ENCODE peak calls at places on chromosomes 13 and 19, in five cellular contexts. O is colonic mucosa, Q is Caco-2, R is fibroblast of pulmonary artery, W is spleen. M is an unnamed sample.

GRCh38 chr13:74082741-74083160 is 51.5 kb downstream of the KLF12 start:
- DNase-seq in O (no peak), Q (no peak), R (no peak), W (no peak), M (no peak)

GRCh38 chr19:1874554-1875185 is 10.6 kb downstream of the ABHD17A start:
- DNase-seq in O (no peak), Q (no peak), R (no peak), W (no peak), M (no peak)

GRCh38 chr19:30323904-30324303 is 48.3 kb upstream of the ZNF536 start:
- DNase-seq in O (no peak), Q (no peak), R (no peak), W (no peak), M (no peak)

GRCh38 chr13:44396963-44397580 is 23.4 kb downstream of the SERP2 start:
- DNase-seq in O (no peak), Q (peak; percentile 57), R (peak; percentile 57), W (no peak), M (peak; percentile 41)

GRCh38 chr19:12913871-12914690 is 5.0 kb downstream of the SYCE2 start:
- DNase-seq in O (no peak), Q (no peak), R (peak; percentile 62), W (peak; percentile 84), M (peak; percentile 12)

GRCh38 chr13:39232401-39232980 is 194.2 kb downstream of the NHLRC3 start:
- DNase-seq in O (no peak), Q (no peak), R (no peak), W (no peak), M (no peak)

GRCh38 chr19:50465986-50466771 is 10.1 kb upstream of the EMC10 start:
- DNase-seq in O (peak; percentile 72), Q (no peak), R (no peak), W (no peak), M (peak; percentile 14)

GRCh38 chr13:64924401-64924800 is 2305.7 kb downstream of the PCDH9 start:
- DNase-seq in O (no peak), Q (no peak), R (no peak), W (no peak), M (no peak)

GRCh38 chr19:49469828-49470614 is 4.0 kb upstream of the FLT3LG start:
- DNase-seq in O (no peak), Q (no peak), R (no peak), W (peak; percentile 94), M (no peak)

GRCh38 chr19:32224371-32225244 is 120.8 kb upstream of the ZNF507 start:
- DNase-seq in O (peak; percentile 49), Q (no peak), R (peak; percentile 44), W (peak; percentile 90), M (peak; percentile 79)

GRCh38 chr13:113846639-113847318 is 17.1 kb downstream of the GAS6 start:
- DNase-seq in O (no peak), Q (no peak), R (no peak), W (peak; percentile 76), M (no peak)

GRCh38 chr19:3359850-3360493 is 6.4 kb upstream of the NFIC start:
- DNase-seq in O (no peak), Q (no peak), R (no peak), W (peak; percentile 84), M (peak; percentile 69)

GRCh38 chr13:21917046-21918010 is 246.5 kb downstream of the FGF9 start:
- DNase-seq in O (no peak), Q (no peak), R (no peak), W (no peak), M (no peak)

GRCh38 chr13:51235756-51236564 is 13.8 kb downstream of the FAM124A start:
- DNase-seq in O (no peak), Q (no peak), R (no peak), W (no peak), M (no peak)

GRCh38 chr19:51127755-51128154 is 3.0 kb downstream of the SIGLEC9 start:
- DNase-seq in O (no peak), Q (no peak), R (peak; percentile 86), W (peak; percentile 74), M (no peak)

GRCh38 chr19:10612515-10613119 is 12.7 kb upstream of the SLC44A2 start:
- DNase-seq in O (peak; percentile 62), Q (no peak), R (no peak), W (peak; percentile 89), M (no peak)

GRCh38 chr19:17296976-17297375 is 6.2 kb downstream of the ABHD8 start:
- DNase-seq in O (no peak), Q (no peak), R (no peak), W (no peak), M (no peak)

GRCh38 chr19:49056101-49056901 is 1.2 kb downstream of the CGB7 start:
- DNase-seq in O (peak; percentile 72), Q (peak; percentile 70), R (peak; percentile 31), W (peak; percentile 86), M (no peak)

GRCh38 chr19:42116308-42117075 is 15.8 kb downstream of the POU2F2 start:
- DNase-seq in O (no peak), Q (no peak), R (no peak), W (no peak), M (no peak)

GRCh38 chr13:63110431-63110830 is 1694.8 kb upstream of the PCDH20 start:
- DNase-seq in O (no peak), Q (no peak), R (no peak), W (no peak), M (peak; percentile 16)

GRCh38 chr13:99197257-99197651 is 3.4 kb upstream of the UBAC2 start:
- DNase-seq in O (peak; percentile 66), Q (no peak), R (no peak), W (no peak), M (no peak)

GRCh38 chr13:99198630-99199029 is 2.0 kb upstream of the UBAC2 start:
- DNase-seq in O (peak; percentile 42), Q (no peak), R (no peak), W (no peak), M (no peak)

GRCh38 chr13:99199541-99200432 is 867 bp upstream of the UBAC2 start:
- DNase-seq in O (peak; percentile 15), Q (no peak), R (peak; percentile 13), W (no peak), M (peak; percentile 15)

GRCh38 chr13:99193152-99193551 is 7.5 kb upstream of the UBAC2 start:
- DNase-seq in O (peak; percentile 17), Q (no peak), R (no peak), W (no peak), M (no peak)

GRCh38 chr13:99196466-99197256 is 4.0 kb upstream of the UBAC2 start:
- DNase-seq in O (peak; percentile 21), Q (no peak), R (peak; percentile 9), W (no peak), M (no peak)
- TF ChIP-seq CTCF in O (peak; percentile 11), Q (no peak), R (no peak), W (no peak), M (peak; percentile 9)

GRCh38 chr13:31944262-31945160 is 87.1 kb upstream of the FRY start:
- DNase-seq in O (no peak), Q (no peak), R (no peak), W (no peak), M (peak; percentile 11)

GRCh38 chr13:31946091-31946770 is 85.3 kb upstream of the FRY start:
- DNase-seq in O (no peak), Q (no peak), R (peak; percentile 34), W (no peak), M (peak; percentile 59)

GRCh38 chr13:31945202-31945978 is 86.2 kb upstream of the FRY start:
- DNase-seq in O (peak; percentile 45), Q (no peak), R (peak; percentile 78), W (no peak), M (peak; percentile 87)

GRCh38 chr13:31947506-31947905 is 84.1 kb upstream of the FRY start:
- DNase-seq in O (no peak), Q (no peak), R (no peak), W (no peak), M (peak; percentile 38)

DNA sequence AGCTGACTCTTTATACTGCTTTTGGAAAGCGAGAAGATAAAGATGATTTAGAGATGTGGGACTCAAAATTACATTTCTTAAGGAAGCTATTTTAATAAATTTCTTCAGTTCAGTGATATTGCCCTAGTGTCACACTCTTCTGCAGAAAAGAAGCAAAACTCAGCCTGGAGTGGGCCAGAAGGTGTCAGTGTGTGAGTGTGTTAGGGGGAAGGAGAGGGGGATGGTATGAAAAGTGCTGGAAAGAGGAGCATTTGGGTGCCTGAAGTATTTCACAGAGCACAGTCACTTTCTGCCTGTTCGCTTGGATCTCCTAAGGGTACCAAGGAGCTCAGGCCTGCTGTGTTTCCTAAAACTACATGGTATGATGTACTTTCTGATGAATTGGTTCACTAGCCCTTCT is 84.5 kb upstream of the FRY start:
- DNase-seq in O (no peak), Q (no peak), R (no peak), W (no peak), M (no peak)
- H3K4me3 ChIP-seq in O (no peak overlapping the region), Q (no peak overlapping the region), R (no peak overlapping the region), W (no peak overlapping the region), M (no peak overlapping the region)

GRCh38 chr13:46572758-46573384 is 19.9 kb downstream of the LRCH1 start:
- DNase-seq in O (no peak), Q (no peak), R (no peak), W (no peak), M (no peak)
- TF ChIP-seq CTCF in O (no peak), Q (no peak), R (no peak), W (no peak), M (no peak)

DNA sequence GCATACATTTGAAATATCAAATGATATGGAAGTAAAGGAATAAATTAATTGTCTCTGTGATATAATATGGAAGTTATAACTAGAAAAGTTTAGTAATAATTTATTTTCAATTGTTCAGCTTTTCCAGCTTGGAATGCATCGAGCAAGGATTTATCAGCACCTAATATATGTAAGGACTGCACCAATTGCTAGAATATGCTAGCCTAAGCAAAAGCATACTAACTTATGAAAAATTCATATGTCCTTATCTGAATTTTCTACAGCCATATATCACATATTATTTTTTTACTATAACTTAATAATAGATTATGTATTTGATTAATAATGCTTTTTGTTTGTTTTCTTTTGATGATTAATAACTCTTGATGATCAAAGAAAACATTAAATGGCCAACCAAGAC is 849.2 kb upstream of the GPC6 start:
- DNase-seq in O (no peak), Q (no peak), R (no peak), W (no peak), M (no peak)
- H3K4me3 ChIP-seq in O (no peak overlapping the region), Q (no peak overlapping the region), R (no peak overlapping the region), W (no peak overlapping the region), M (no peak overlapping the region)

DNA sequence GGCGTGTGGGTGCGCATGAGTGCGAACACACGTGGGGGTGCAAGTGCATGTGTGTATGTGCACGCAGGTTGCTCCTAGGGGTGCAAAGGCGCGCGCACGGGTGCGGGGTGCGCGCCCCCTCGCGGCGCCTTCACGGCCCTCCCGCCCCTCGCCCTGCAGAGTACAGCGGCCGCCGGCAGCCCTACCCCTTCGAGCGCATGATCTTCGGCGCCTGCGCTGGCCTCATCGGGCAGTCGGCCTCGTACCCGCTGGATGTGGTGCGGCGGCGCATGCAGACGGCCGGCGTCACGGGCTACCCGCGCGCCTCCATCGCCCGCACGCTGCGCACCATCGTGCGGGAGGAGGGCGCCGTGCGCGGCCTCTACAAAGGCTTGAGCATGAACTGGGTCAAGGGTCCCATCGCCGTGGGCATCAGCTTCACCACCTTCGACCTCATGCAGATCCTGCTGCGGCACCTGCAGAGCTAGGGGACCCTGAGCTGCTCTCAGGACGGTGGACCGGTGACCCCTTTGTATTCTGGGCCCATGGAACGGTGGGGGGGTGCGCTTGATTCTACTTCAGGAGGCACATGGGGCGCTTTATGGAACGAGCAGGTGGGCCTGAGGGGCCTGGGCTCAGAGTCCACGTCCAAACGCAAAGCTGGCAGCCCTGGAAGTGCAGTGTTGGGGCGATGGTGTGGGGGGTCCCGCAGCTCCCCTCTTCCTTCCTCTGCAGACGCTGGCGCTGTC is 27.7 kb downstream of the TMEM161A start:
- DNase-seq in O (no peak), Q (no peak), R (no peak), W (no peak), M (peak; percentile 19)
- TF ChIP-seq CTCF in O (peak; percentile 18), Q (peak; percentile 22), R (peak; percentile 8), W (peak; percentile 40), M (peak; percentile 14)

GRCh38 chr19:34964598-34964997 is 569 bp upstream of the ZNF792 start:
- DNase-seq in O (no peak), Q (no peak), R (no peak), W (no peak), M (no peak)
- H3K4me3 ChIP-seq in O (no peak overlapping the region), Q (peak overlapping the region; percentile 93), R (no peak overlapping the region), W (peak overlapping the region; percentile 99), M (peak overlapping the region; percentile 70)